ENCODE peak calls at places on chromosomes 4 and X, in six cellular contexts. One of them, this sample, is unnamed.

GRCh38 chr4:26726655-26727387 is 133.8 kb upstream of the STIM2 start:
- DNase-seq in A549: no peak
- DNase-seq in WTC11: no peak
- DNase-seq in endothelial cell of umbilical vein: no peak
- DNase-seq in HepG2: no peak
- DNase-seq in H1: no peak
- DNase-seq in this sample: no peak

GRCh38 chr4:114040319-114041116 is 61.1 kb upstream of the ARSJ start:
- DNase-seq in A549: no peak
- DNase-seq in WTC11: no peak
- DNase-seq in endothelial cell of umbilical vein: no peak
- DNase-seq in HepG2: no peak
- DNase-seq in H1: no peak
- DNase-seq in this sample: no peak

GRCh38 chr4:113945906-113946305 is 33.5 kb downstream of the ARSJ start:
- DNase-seq in A549: no peak
- DNase-seq in WTC11: no peak
- DNase-seq in endothelial cell of umbilical vein: no peak
- DNase-seq in HepG2: no peak
- DNase-seq in H1: no peak
- DNase-seq in this sample: no peak

GRCh38 chr4:69376450-69376849 is 96.2 kb downstream of the UGT2B28 start:
- DNase-seq in A549: no peak
- DNase-seq in WTC11: no peak
- DNase-seq in endothelial cell of umbilical vein: no peak
- DNase-seq in HepG2: no peak
- DNase-seq in H1: no peak
- DNase-seq in this sample: no peak

GRCh38 chr4:137531951-137532868 is at the start of gene PCDH18:
- DNase-seq in A549: no peak
- DNase-seq in WTC11: peak
- DNase-seq in endothelial cell of umbilical vein: peak
- DNase-seq in HepG2: no peak
- DNase-seq in H1: peak
- DNase-seq in this sample: no peak

GRCh38 chrX:149837639-149838038 is 43.3 kb upstream of the MAGEA8 start:
- DNase-seq in A549: no peak
- DNase-seq in WTC11: no peak
- DNase-seq in endothelial cell of umbilical vein: no peak
- DNase-seq in HepG2: no peak
- DNase-seq in H1: no peak
- DNase-seq in this sample: no peak

GRCh38 chr4:170089743-170090666 is at the start of gene AADAT:
- DNase-seq in A549: peak
- DNase-seq in WTC11: peak
- DNase-seq in endothelial cell of umbilical vein: peak
- DNase-seq in HepG2: peak
- DNase-seq in H1: peak
- DNase-seq in this sample: peak

GRCh38 chr4:1055721-1056590 is 44.5 kb downstream of the FGFRL1 start:
- DNase-seq in A549: no peak
- DNase-seq in WTC11: peak
- DNase-seq in endothelial cell of umbilical vein: no peak
- DNase-seq in HepG2: no peak
- DNase-seq in H1: no peak
- DNase-seq in this sample: peak

GRCh38 chr4:156595041-156595440 is 376.6 kb downstream of the PDGFC start:
- DNase-seq in A549: no peak
- DNase-seq in WTC11: no peak
- DNase-seq in endothelial cell of umbilical vein: no peak
- DNase-seq in HepG2: no peak
- DNase-seq in H1: no peak
- DNase-seq in this sample: no peak

GRCh38 chrX:106249706-106250379 is 81.7 kb downstream of the PWWP3B start:
- DNase-seq in A549: no peak
- DNase-seq in WTC11: no peak
- DNase-seq in endothelial cell of umbilical vein: no peak
- DNase-seq in HepG2: no peak
- DNase-seq in H1: no peak
- DNase-seq in this sample: no peak

GRCh38 chr4:4328206-4328605 is 38.2 kb downstream of the ZBTB49 start:
- DNase-seq in A549: no peak
- DNase-seq in WTC11: no peak
- DNase-seq in endothelial cell of umbilical vein: no peak
- DNase-seq in HepG2: no peak
- DNase-seq in H1: no peak
- DNase-seq in this sample: no peak

GRCh38 chr4:4791299-4791798 is 68.1 kb upstream of the MSX1 start:
- DNase-seq in A549: no peak
- DNase-seq in WTC11: peak
- DNase-seq in endothelial cell of umbilical vein: no peak
- DNase-seq in HepG2: no peak
- DNase-seq in H1: no peak
- DNase-seq in this sample: no peak

GRCh38 chr4:12421364-12421763 is 992.7 kb upstream of the HS3ST1 start:
- DNase-seq in A549: no peak
- DNase-seq in WTC11: no peak
- DNase-seq in endothelial cell of umbilical vein: no peak
- DNase-seq in HepG2: no peak
- DNase-seq in H1: no peak
- DNase-seq in this sample: no peak

GRCh38 chr4:155433636-155434360 is 57.0 kb upstream of the MAP9 start:
- DNase-seq in A549: peak
- DNase-seq in WTC11: no peak
- DNase-seq in endothelial cell of umbilical vein: peak
- DNase-seq in HepG2: no peak
- DNase-seq in H1: no peak
- DNase-seq in this sample: no peak

GRCh38 chrX:102155806-102156179 is at the start of gene BEX5:
- DNase-seq in A549: no peak
- DNase-seq in WTC11: peak
- DNase-seq in endothelial cell of umbilical vein: peak
- DNase-seq in HepG2: no peak
- DNase-seq in H1: peak
- DNase-seq in this sample: peak

GRCh38 chr4:1749826-1750225 is 28.5 kb downstream of the TACC3 start:
- DNase-seq in A549: no peak
- DNase-seq in WTC11: no peak
- DNase-seq in endothelial cell of umbilical vein: no peak
- DNase-seq in HepG2: no peak
- DNase-seq in H1: no peak
- DNase-seq in this sample: no peak

DNA sequence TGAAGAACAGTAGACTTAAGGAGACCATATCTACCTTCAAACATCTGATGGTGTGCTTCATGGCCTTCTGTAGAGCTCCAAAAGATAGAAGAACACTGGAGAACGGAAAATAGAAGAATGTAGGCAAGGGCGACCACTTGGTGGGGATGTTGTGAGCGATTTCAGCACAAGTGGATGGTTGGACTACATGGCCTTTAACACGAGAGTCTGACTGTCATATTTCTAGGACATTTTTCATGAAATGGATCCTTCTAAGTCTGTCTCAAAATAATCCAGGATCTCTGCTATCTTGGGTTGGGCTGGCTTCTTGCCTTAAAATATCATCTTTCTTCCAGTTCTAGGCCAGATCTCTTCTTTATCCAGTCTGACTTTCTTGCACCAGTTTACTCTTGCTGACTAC is 1.3 kb upstream of the MID1IP1 start:
- DNase-seq in A549: peak
- DNase-seq in WTC11: no peak
- DNase-seq in endothelial cell of umbilical vein: no peak
- DNase-seq in HepG2: peak
- DNase-seq in H1: no peak
- DNase-seq in this sample: no peak
- TF ChIP-seq JUN in A549: no peak
- TF ChIP-seq JUN in WTC11: no peak
- TF ChIP-seq JUN in endothelial cell of umbilical vein: no peak
- TF ChIP-seq JUN in HepG2: no peak
- TF ChIP-seq JUN in H1: no peak
- TF ChIP-seq JUN in this sample: no peak

DNA sequence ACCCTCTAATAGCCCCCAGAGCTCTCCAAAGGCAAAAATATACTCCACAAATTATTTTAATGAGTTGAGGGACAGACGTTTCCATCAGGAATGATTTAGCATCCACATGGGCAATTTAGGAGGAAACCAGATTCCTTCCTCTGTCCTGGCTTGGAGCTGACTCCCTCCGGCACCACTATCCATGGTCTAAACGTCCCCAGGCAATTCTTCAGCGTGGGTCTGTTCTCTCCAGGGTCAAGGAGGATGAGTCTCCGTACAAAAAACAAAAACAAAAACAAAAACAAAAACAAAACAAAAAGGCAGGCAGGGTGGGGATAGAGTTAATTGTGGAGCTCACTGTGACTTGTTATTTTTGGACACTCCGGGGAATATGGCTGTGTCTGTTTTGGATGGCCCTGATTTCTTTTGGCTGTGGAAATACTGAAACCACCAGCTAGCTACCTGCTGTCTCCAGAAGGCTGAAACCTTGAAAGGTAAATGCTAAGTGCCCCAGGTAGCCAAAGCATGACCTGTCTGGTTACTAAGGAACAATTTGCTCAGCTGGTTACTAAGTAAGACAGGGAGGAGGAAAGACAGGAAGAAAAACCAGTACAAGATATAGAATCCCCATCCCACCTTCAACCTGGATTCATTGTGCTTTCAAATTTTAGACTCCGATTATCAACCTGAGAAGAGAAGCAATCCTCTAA is 419.1 kb upstream of the LCORL start:
- DNase-seq in A549: no peak
- DNase-seq in WTC11: no peak
- DNase-seq in endothelial cell of umbilical vein: no peak
- DNase-seq in HepG2: no peak
- DNase-seq in H1: no peak
- DNase-seq in this sample: no peak
- TF ChIP-seq JUN in A549: no peak
- TF ChIP-seq JUN in WTC11: no peak
- TF ChIP-seq JUN in endothelial cell of umbilical vein: no peak
- TF ChIP-seq JUN in HepG2: no peak
- TF ChIP-seq JUN in H1: no peak
- TF ChIP-seq JUN in this sample: no peak

GRCh38 chr4:42562016-42562415 is 94.9 kb downstream of the ATP8A1 start:
- DNase-seq in A549: no peak
- DNase-seq in WTC11: no peak
- DNase-seq in endothelial cell of umbilical vein: no peak
- DNase-seq in HepG2: no peak
- DNase-seq in H1: no peak
- DNase-seq in this sample: no peak
- TF ChIP-seq JUN in A549: no peak
- TF ChIP-seq JUN in WTC11: no peak
- TF ChIP-seq JUN in endothelial cell of umbilical vein: no peak
- TF ChIP-seq JUN in HepG2: no peak
- TF ChIP-seq JUN in H1: no peak
- TF ChIP-seq JUN in this sample: no peak

DNA sequence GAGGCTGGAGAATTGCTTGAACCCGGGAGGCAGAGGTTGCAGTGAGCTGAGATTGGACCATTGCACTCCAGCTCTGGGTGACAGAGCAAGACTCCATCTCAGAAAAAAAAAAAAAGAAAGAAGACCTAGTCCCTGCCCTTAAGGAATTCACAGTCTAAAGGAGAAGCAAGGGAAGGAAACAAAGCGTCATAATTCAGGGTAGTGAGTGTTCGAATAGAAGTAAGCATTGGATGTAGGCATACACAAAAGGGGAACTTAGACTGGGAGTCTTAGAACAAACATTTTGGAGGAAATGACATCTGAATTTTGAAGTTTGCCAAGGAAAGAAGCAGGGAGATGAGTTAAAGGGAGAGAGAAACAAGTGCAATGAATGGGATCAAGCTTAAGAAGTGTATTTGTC is 32.4 kb downstream of the PPM1K start:
- DNase-seq in A549: no peak
- DNase-seq in WTC11: no peak
- DNase-seq in endothelial cell of umbilical vein: no peak
- DNase-seq in HepG2: no peak
- DNase-seq in H1: no peak
- DNase-seq in this sample: no peak
- TF ChIP-seq JUN in A549: no peak
- TF ChIP-seq JUN in WTC11: no peak
- TF ChIP-seq JUN in endothelial cell of umbilical vein: no peak
- TF ChIP-seq JUN in HepG2: no peak
- TF ChIP-seq JUN in H1: no peak
- TF ChIP-seq JUN in this sample: no peak